ENCODE peak calls at places on chromosomes 1 and 21, in nine cellular contexts. One of them, this sample, is unnamed.

GRCh38 chr1:21685944-21686678 is 17.0 kb upstream of the RAP1GAP start:
- DNase-seq in HFFc6: no peak
- DNase-seq in Calu3: no peak
- DNase-seq in tibial nerve: no peak
- DNase-seq in CD4-positive, alpha-beta T cell: no peak
- DNase-seq in H9: no peak
- DNase-seq in GM13976: no peak
- DNase-seq in neural crest cell: no peak
- DNase-seq in tibial artery: no peak
- DNase-seq in this sample: no peak

GRCh38 chr1:227043755-227044154 is 103.7 kb downstream of the COQ8A start:
- DNase-seq in HFFc6: no peak
- DNase-seq in Calu3: no peak
- DNase-seq in tibial nerve: no peak
- DNase-seq in CD4-positive, alpha-beta T cell: no peak
- DNase-seq in H9: no peak
- DNase-seq in GM13976: no peak
- DNase-seq in neural crest cell: no peak
- DNase-seq in tibial artery: no peak
- DNase-seq in this sample: no peak

GRCh38 chr1:38780133-38780532 is 79.4 kb downstream of the RRAGC start:
- DNase-seq in HFFc6: no peak
- DNase-seq in Calu3: no peak
- DNase-seq in tibial nerve: no peak
- DNase-seq in CD4-positive, alpha-beta T cell: no peak
- DNase-seq in H9: no peak
- DNase-seq in GM13976: no peak
- DNase-seq in neural crest cell: no peak
- DNase-seq in tibial artery: no peak
- DNase-seq in this sample: no peak

GRCh38 chr1:46152021-46152420 is 19.6 kb upstream of the PIK3R3 start:
- DNase-seq in HFFc6: peak; percentile 74
- DNase-seq in Calu3: no peak
- DNase-seq in tibial nerve: no peak
- DNase-seq in CD4-positive, alpha-beta T cell: no peak
- DNase-seq in H9: no peak
- DNase-seq in GM13976: no peak
- DNase-seq in neural crest cell: no peak
- DNase-seq in tibial artery: no peak
- DNase-seq in this sample: no peak

GRCh38 chr1:18972531-18972930 is 16.1 kb upstream of the IFFO2 start:
- DNase-seq in HFFc6: peak; percentile 55
- DNase-seq in Calu3: peak; percentile 28
- DNase-seq in tibial nerve: no peak
- DNase-seq in CD4-positive, alpha-beta T cell: no peak
- DNase-seq in H9: no peak
- DNase-seq in GM13976: no peak
- DNase-seq in neural crest cell: no peak
- DNase-seq in tibial artery: no peak
- DNase-seq in this sample: no peak

GRCh38 chr1:53416264-53416663 is 42.9 kb upstream of the DMRTB1 start:
- DNase-seq in HFFc6: no peak
- DNase-seq in Calu3: no peak
- DNase-seq in tibial nerve: no peak
- DNase-seq in CD4-positive, alpha-beta T cell: no peak
- DNase-seq in H9: no peak
- DNase-seq in GM13976: no peak
- DNase-seq in neural crest cell: no peak
- DNase-seq in tibial artery: no peak
- DNase-seq in this sample: no peak

GRCh38 chr21:42845296-42845965 is 33.9 kb downstream of the WDR4 start:
- DNase-seq in HFFc6: no peak
- DNase-seq in Calu3: no peak
- DNase-seq in tibial nerve: no peak
- DNase-seq in CD4-positive, alpha-beta T cell: peak; percentile 29
- DNase-seq in H9: peak; percentile 17
- DNase-seq in GM13976: no peak
- DNase-seq in neural crest cell: no peak
- DNase-seq in tibial artery: peak; percentile 22
- DNase-seq in this sample: no peak

GRCh38 chr1:44276006-44276405 is 62.7 kb downstream of the DMAP1 start:
- DNase-seq in HFFc6: peak; percentile 5
- DNase-seq in Calu3: no peak
- DNase-seq in tibial nerve: no peak
- DNase-seq in CD4-positive, alpha-beta T cell: no peak
- DNase-seq in H9: no peak
- DNase-seq in GM13976: no peak
- DNase-seq in neural crest cell: no peak
- DNase-seq in tibial artery: no peak
- DNase-seq in this sample: no peak

GRCh38 chr1:160149706-160150105 is 1.7 kb upstream of the ATP1A4 start:
- DNase-seq in HFFc6: peak; percentile 51
- DNase-seq in Calu3: no peak
- DNase-seq in tibial nerve: no peak
- DNase-seq in CD4-positive, alpha-beta T cell: no peak
- DNase-seq in H9: no peak
- DNase-seq in GM13976: no peak
- DNase-seq in neural crest cell: no peak
- DNase-seq in tibial artery: no peak
- DNase-seq in this sample: no peak

GRCh38 chr1:94721240-94721639 is 98.9 kb upstream of the SLC44A3 start:
- DNase-seq in HFFc6: no peak
- DNase-seq in Calu3: no peak
- DNase-seq in tibial nerve: no peak
- DNase-seq in CD4-positive, alpha-beta T cell: no peak
- DNase-seq in H9: no peak
- DNase-seq in GM13976: peak; percentile 65
- DNase-seq in neural crest cell: no peak
- DNase-seq in tibial artery: no peak
- DNase-seq in this sample: no peak

GRCh38 chr21:32143222-32143939 is 135.5 kb downstream of the MIS18A start:
- DNase-seq in HFFc6: no peak
- DNase-seq in Calu3: no peak
- DNase-seq in tibial nerve: peak; percentile 32
- DNase-seq in CD4-positive, alpha-beta T cell: no peak
- DNase-seq in H9: peak; percentile 43
- DNase-seq in GM13976: no peak
- DNase-seq in neural crest cell: no peak
- DNase-seq in tibial artery: no peak
- DNase-seq in this sample: no peak

GRCh38 chr1:212791261-212791675 is 309 bp downstream of the NSL1 start:
- DNase-seq in HFFc6: peak; percentile 84
- DNase-seq in Calu3: no peak
- DNase-seq in tibial nerve: no peak
- DNase-seq in CD4-positive, alpha-beta T cell: no peak
- DNase-seq in H9: no peak
- DNase-seq in GM13976: no peak
- DNase-seq in neural crest cell: no peak
- DNase-seq in tibial artery: peak; percentile 35
- DNase-seq in this sample: no peak

DNA sequence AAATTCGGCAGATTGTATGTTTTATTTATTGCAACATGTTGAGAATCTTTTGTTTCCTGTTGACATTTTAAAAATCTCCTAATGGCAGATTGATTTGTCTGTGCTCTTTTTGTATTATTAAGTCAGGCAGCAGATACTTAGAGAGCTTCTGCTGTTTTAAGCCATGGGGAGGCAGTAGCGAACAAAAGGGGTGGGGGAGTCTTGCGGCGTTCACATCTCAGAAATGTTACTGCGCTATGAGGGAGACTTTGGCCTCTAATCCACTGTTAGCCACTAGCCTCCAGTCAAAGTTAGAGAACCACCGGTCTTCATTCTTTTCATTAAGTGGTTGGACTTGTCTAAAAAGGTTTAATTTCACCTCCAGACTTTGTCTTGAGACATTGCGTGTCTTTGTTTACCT is 93.6 kb downstream of the DYRK1A start:
- DNase-seq in HFFc6: no peak
- DNase-seq in Calu3: no peak
- DNase-seq in tibial nerve: no peak
- DNase-seq in CD4-positive, alpha-beta T cell: no peak
- DNase-seq in H9: peak; percentile 62
- DNase-seq in GM13976: no peak
- DNase-seq in neural crest cell: no peak
- DNase-seq in tibial artery: no peak
- DNase-seq in this sample: no peak
- TF ChIP-seq CTCF in HFFc6: no peak
- TF ChIP-seq CTCF in Calu3: no peak
- TF ChIP-seq CTCF in tibial nerve: no peak
- TF ChIP-seq CTCF in CD4-positive, alpha-beta T cell: no peak
- TF ChIP-seq CTCF in H9: peak; percentile 65
- TF ChIP-seq CTCF in GM13976: no peak
- TF ChIP-seq CTCF in neural crest cell: peak; percentile 49
- TF ChIP-seq CTCF in tibial artery: no peak
- TF ChIP-seq CTCF in this sample: peak; percentile 28

GRCh38 chr21:20313013-20313412 is 685.2 kb upstream of the NCAM2 start:
- DNase-seq in HFFc6: no peak
- DNase-seq in Calu3: no peak
- DNase-seq in tibial nerve: no peak
- DNase-seq in CD4-positive, alpha-beta T cell: no peak
- DNase-seq in H9: no peak
- DNase-seq in GM13976: no peak
- DNase-seq in neural crest cell: no peak
- DNase-seq in tibial artery: no peak
- DNase-seq in this sample: no peak
- TF ChIP-seq CTCF in HFFc6: no peak
- TF ChIP-seq CTCF in Calu3: no peak
- TF ChIP-seq CTCF in tibial nerve: no peak
- TF ChIP-seq CTCF in CD4-positive, alpha-beta T cell: no peak
- TF ChIP-seq CTCF in H9: no peak
- TF ChIP-seq CTCF in GM13976: no peak
- TF ChIP-seq CTCF in neural crest cell: no peak
- TF ChIP-seq CTCF in tibial artery: no peak
- TF ChIP-seq CTCF in this sample: no peak

GRCh38 chr1:3408751-3409266 is 45.7 kb upstream of the ARHGEF16 start:
- DNase-seq in HFFc6: no peak
- DNase-seq in Calu3: no peak
- DNase-seq in tibial nerve: no peak
- DNase-seq in CD4-positive, alpha-beta T cell: no peak
- DNase-seq in H9: no peak
- DNase-seq in GM13976: no peak
- DNase-seq in neural crest cell: no peak
- DNase-seq in tibial artery: no peak
- DNase-seq in this sample: no peak

GRCh38 chr1:3410435-3410915 is 44.0 kb upstream of the ARHGEF16 start:
- DNase-seq in HFFc6: no peak
- DNase-seq in Calu3: no peak
- DNase-seq in tibial nerve: no peak
- DNase-seq in CD4-positive, alpha-beta T cell: no peak
- DNase-seq in H9: no peak
- DNase-seq in GM13976: no peak
- DNase-seq in neural crest cell: no peak
- DNase-seq in tibial artery: no peak
- DNase-seq in this sample: no peak

GRCh38 chr1:3412376-3412775 is 42.1 kb upstream of the ARHGEF16 start:
- DNase-seq in HFFc6: no peak
- DNase-seq in Calu3: no peak
- DNase-seq in tibial nerve: no peak
- DNase-seq in CD4-positive, alpha-beta T cell: no peak
- DNase-seq in H9: no peak
- DNase-seq in GM13976: no peak
- DNase-seq in neural crest cell: no peak
- DNase-seq in tibial artery: no peak
- DNase-seq in this sample: no peak

GRCh38 chr1:3411806-3412205 is 42.7 kb upstream of the ARHGEF16 start:
- DNase-seq in HFFc6: no peak
- DNase-seq in Calu3: no peak
- DNase-seq in tibial nerve: no peak
- DNase-seq in CD4-positive, alpha-beta T cell: no peak
- DNase-seq in H9: no peak
- DNase-seq in GM13976: no peak
- DNase-seq in neural crest cell: no peak
- DNase-seq in tibial artery: no peak
- DNase-seq in this sample: no peak

DNA sequence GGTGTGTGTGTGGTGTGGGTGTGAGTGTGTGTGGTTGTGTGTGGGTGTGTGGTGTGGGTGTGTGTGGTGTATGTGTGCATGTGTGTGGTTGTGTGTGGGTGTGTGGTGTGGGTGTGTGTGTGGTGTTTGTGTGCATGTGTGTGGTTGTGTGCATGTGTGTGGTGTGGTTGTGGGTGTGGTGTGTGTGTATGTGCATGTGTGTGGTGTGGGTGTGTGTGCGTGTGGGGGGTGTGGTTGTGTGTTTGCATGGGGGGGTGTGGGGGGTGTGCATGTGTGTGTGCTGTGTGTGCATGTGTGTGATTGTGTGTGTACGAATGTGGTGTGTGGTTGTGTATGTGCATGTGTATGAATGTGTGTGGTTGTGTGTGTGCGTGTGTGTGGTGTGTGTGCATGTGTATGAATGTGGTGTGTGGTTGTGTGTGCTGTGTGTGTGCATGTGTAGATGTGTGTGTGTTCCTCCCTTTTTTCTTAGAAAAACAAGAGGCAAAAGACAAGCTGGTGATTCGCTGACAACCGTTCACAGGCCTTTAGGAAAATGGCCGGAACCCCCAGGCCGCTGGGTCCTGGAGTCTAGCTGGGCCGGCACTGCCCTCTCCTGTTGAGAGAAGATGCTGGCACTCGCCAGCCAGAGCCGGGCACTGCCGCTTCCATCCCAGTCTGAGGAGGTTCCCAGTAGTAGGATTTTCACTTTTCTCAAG is 44.6 kb upstream of the ARHGEF16 start:
- DNase-seq in HFFc6: peak; percentile 47
- DNase-seq in Calu3: peak; percentile 72
- DNase-seq in tibial nerve: peak; percentile 39
- DNase-seq in CD4-positive, alpha-beta T cell: no peak
- DNase-seq in H9: peak; percentile 44
- DNase-seq in GM13976: no peak
- DNase-seq in neural crest cell: peak; percentile 47
- DNase-seq in tibial artery: peak; percentile 71
- DNase-seq in this sample: peak; percentile 92
- TF ChIP-seq CTCF in HFFc6: peak; percentile 75
- TF ChIP-seq CTCF in Calu3: peak; percentile 59
- TF ChIP-seq CTCF in tibial nerve: peak; percentile 85
- TF ChIP-seq CTCF in CD4-positive, alpha-beta T cell: no peak
- TF ChIP-seq CTCF in H9: peak; percentile 62
- TF ChIP-seq CTCF in GM13976: no peak
- TF ChIP-seq CTCF in neural crest cell: peak; percentile 57
- TF ChIP-seq CTCF in tibial artery: peak; percentile 89
- TF ChIP-seq CTCF in this sample: peak; percentile 92

DNA sequence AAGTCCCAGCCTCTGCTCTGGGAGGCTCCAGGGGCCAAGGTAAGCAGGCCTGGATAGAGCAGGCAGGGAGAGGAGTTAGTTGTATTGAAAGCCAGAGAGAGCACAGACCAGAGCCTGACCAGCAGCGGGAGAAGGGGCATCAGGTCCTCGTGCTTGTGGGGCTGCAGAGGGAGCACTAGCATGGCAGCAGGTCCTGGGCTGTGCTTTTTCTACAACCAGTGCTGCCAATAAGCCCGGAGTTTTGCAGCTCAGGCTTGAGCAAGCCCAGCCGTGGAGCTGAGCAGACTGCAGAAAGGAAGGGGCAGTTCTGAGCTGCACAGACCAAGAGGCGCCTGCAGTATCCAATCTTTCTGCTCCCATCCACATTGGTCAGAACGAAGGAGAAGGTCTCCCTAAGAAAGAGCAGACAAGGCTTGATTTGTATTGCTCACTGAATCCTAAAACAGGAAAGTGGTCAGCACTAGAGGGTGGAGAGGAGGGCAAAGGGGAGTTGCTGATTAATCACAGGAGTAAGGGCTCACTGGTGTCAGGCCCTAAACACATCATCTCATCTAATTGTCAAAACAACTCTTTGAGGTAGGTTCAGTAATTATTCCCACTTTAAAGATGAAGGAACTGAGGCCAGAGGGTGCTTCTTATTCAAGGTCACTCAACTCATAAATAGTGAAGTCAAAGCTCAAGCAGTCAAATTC is 2.7 kb downstream of the DENND2D start:
- DNase-seq in HFFc6: no peak
- DNase-seq in Calu3: peak; percentile 27
- DNase-seq in tibial nerve: no peak
- DNase-seq in CD4-positive, alpha-beta T cell: peak; percentile 74
- DNase-seq in H9: peak; percentile 85
- DNase-seq in GM13976: peak; percentile 60
- DNase-seq in neural crest cell: no peak
- DNase-seq in tibial artery: no peak
- DNase-seq in this sample: no peak
- TF ChIP-seq CTCF in HFFc6: peak; percentile 56
- TF ChIP-seq CTCF in Calu3: no peak
- TF ChIP-seq CTCF in tibial nerve: no peak
- TF ChIP-seq CTCF in CD4-positive, alpha-beta T cell: no peak
- TF ChIP-seq CTCF in H9: peak; percentile 77
- TF ChIP-seq CTCF in GM13976: peak; percentile 59
- TF ChIP-seq CTCF in neural crest cell: peak; percentile 48
- TF ChIP-seq CTCF in tibial artery: no peak
- TF ChIP-seq CTCF in this sample: peak; percentile 43